ENCODE peak calls at places on chromosomes 5 and 9, in nine cellular contexts. C is transverse colon, J is neural crest cell, M is H9, N is HFF-Myc, B is right atrium auricular region, A is fibroblast of the aortic adventitia, F is chondrocyte, P is BE2C. Y is an unnamed sample.

GRCh38 chr9:118302721-118303120 is 598.5 kb downstream of the TLR4 start:
- DNase-seq in C (no peak), J (no peak), M (no peak), N (no peak), B (no peak), A (no peak), F (no peak), P (no peak), Y (no peak)

GRCh38 chr9:86128235-86128822 is 29.0 kb upstream of the GOLM1 start:
- DNase-seq in C (no peak), J (no peak), M (no peak), N (no peak), B (no peak), A (no peak), F (no peak), P (no peak), Y (no peak)

GRCh38 chr5:67165524-67166459 is 30.8 kb downstream of the CD180 start:
- DNase-seq in C (peak), J (peak), M (peak), N (no peak), B (peak), A (peak), F (no peak), P (peak), Y (no peak)

GRCh38 chr9:92501671-92502393 is 19.5 kb upstream of the ASPN start:
- DNase-seq in C (peak), J (no peak), M (no peak), N (no peak), B (peak), A (peak), F (no peak), P (peak), Y (no peak)

GRCh38 chr9:133990366-133991210 is 1.5 kb downstream of the VAV2 start:
- DNase-seq in C (peak), J (peak), M (no peak), N (no peak), B (peak), A (peak), F (peak), P (peak), Y (no peak)

GRCh38 chr9:137314561-137315560 is 12.8 kb upstream of the NRARP start:
- DNase-seq in C (no peak), J (no peak), M (peak), N (no peak), B (no peak), A (no peak), F (no peak), P (peak), Y (peak)

GRCh38 chr9:69466151-69466550 is 141.1 kb downstream of the ENTREP1 start:
- DNase-seq in C (no peak), J (no peak), M (no peak), N (peak), B (no peak), A (peak), F (no peak), P (no peak), Y (no peak)

GRCh38 chr9:135343733-135344522 is 135.7 kb upstream of the PPP1R26 start:
- DNase-seq in C (peak), J (peak), M (peak), N (no peak), B (no peak), A (peak), F (peak), P (peak), Y (peak)

GRCh38 chr5:143920772-143921171 is 108.8 kb downstream of the HMHB1 start:
- DNase-seq in C (no peak), J (no peak), M (no peak), N (no peak), B (no peak), A (peak), F (no peak), P (no peak), Y (no peak)

GRCh38 chr9:68974431-68974830 is 39.5 kb downstream of the PRKACG start:
- DNase-seq in C (no peak), J (no peak), M (no peak), N (no peak), B (no peak), A (no peak), F (no peak), P (no peak), Y (no peak)

GRCh38 chr5:140246378-140247122 is 56.4 kb downstream of the PFDN1 start:
- DNase-seq in C (no peak), J (no peak), M (no peak), N (peak), B (peak), A (peak), F (no peak), P (peak), Y (no peak)

GRCh38 chr5:131389869-131390265 is 126.0 kb downstream of the CDC42SE2 start:
- DNase-seq in C (no peak), J (no peak), M (no peak), N (no peak), B (no peak), A (no peak), F (no peak), P (no peak), Y (no peak)

GRCh38 chr5:26847041-26847736 is 191.2 kb downstream of the CDH9 start:
- DNase-seq in C (no peak), J (no peak), M (peak), N (no peak), B (no peak), A (no peak), F (no peak), P (peak), Y (no peak)

GRCh38 chr5:178098685-178099084 is 14.6 kb upstream of the N4BP3 start:
- DNase-seq in C (no peak), J (no peak), M (no peak), N (no peak), B (no peak), A (no peak), F (no peak), P (no peak), Y (no peak)

GRCh38 chr9:123031963-123032362 is 1.5 kb upstream of the GPR21 start:
- DNase-seq in C (no peak), J (no peak), M (no peak), N (no peak), B (no peak), A (no peak), F (no peak), P (no peak), Y (no peak)

GRCh38 chr9:16044116-16044881 is 491.5 kb downstream of the CCDC171 start:
- DNase-seq in C (no peak), J (no peak), M (no peak), N (no peak), B (no peak), A (peak), F (no peak), P (no peak), Y (no peak)

GRCh38 chr9:16039988-16040761 is 487.3 kb downstream of the CCDC171 start:
- DNase-seq in C (no peak), J (no peak), M (peak), N (no peak), B (no peak), A (no peak), F (no peak), P (peak), Y (no peak)

GRCh38 chr9:16033921-16034320 is 481.1 kb downstream of the CCDC171 start:
- DNase-seq in C (no peak), J (no peak), M (no peak), N (no peak), B (no peak), A (no peak), F (no peak), P (no peak), Y (no peak)

GRCh38 chr9:16039103-16039987 is 486.5 kb downstream of the CCDC171 start:
- DNase-seq in C (peak), J (no peak), M (peak), N (no peak), B (no peak), A (peak), F (no peak), P (peak), Y (no peak)
- TF ChIP-seq CTCF in C (peak), J (no peak), M (no peak), N (peak), B (peak), A (peak), F (no peak), P (peak), Y (peak)

GRCh38 chr5:114316167-114316566 is 45.7 kb upstream of the KCNN2 start:
- DNase-seq in C (no peak), J (no peak), M (no peak), N (no peak), B (no peak), A (no peak), F (no peak), P (no peak), Y (no peak)
- TF ChIP-seq CTCF in C (no peak), J (no peak), M (peak), N (peak), B (no peak), A (no peak), F (peak), P (no peak), Y (no peak)

GRCh38 chr9:124792257-124792975 is 15.5 kb downstream of the OLFML2A start:
- DNase-seq in C (no peak), J (no peak), M (no peak), N (no peak), B (no peak), A (no peak), F (no peak), P (no peak), Y (no peak)

GRCh38 chr9:124792976-124793594 is 16.2 kb downstream of the OLFML2A start:
- DNase-seq in C (no peak), J (no peak), M (no peak), N (no peak), B (no peak), A (no peak), F (no peak), P (no peak), Y (no peak)

GRCh38 chr9:124797343-124798103 is 20.6 kb downstream of the OLFML2A start:
- DNase-seq in C (no peak), J (no peak), M (no peak), N (no peak), B (no peak), A (peak), F (no peak), P (peak), Y (no peak)

GRCh38 chr9:124795881-124796415 is 19.0 kb downstream of the OLFML2A start:
- DNase-seq in C (no peak), J (no peak), M (no peak), N (no peak), B (no peak), A (no peak), F (no peak), P (no peak), Y (no peak)

GRCh38 chr9:124794902-124795491 is 18.1 kb downstream of the OLFML2A start:
- DNase-seq in C (no peak), J (no peak), M (no peak), N (no peak), B (no peak), A (no peak), F (no peak), P (no peak), Y (no peak)
- TF ChIP-seq CTCF in C (peak), J (no peak), M (peak), N (no peak), B (no peak), A (no peak), F (peak), P (peak), Y (no peak)

GRCh38 chr5:151047814-151048425 is 27.5 kb downstream of the GPX3 start:
- DNase-seq in C (no peak), J (no peak), M (peak), N (no peak), B (no peak), A (no peak), F (no peak), P (peak), Y (no peak)

GRCh38 chr5:151052834-151053233 is 28.0 kb downstream of the TNIP1 start:
- DNase-seq in C (no peak), J (no peak), M (no peak), N (no peak), B (no peak), A (no peak), F (no peak), P (no peak), Y (no peak)

GRCh38 chr5:151051931-151052608 is 28.8 kb downstream of the TNIP1 start:
- DNase-seq in C (no peak), J (no peak), M (no peak), N (no peak), B (no peak), A (no peak), F (no peak), P (no peak), Y (no peak)

GRCh38 chr5:151051066-151051930 is 29.5 kb downstream of the TNIP1 start:
- DNase-seq in C (peak), J (peak), M (peak), N (peak), B (peak), A (peak), F (no peak), P (peak), Y (peak)

DNA sequence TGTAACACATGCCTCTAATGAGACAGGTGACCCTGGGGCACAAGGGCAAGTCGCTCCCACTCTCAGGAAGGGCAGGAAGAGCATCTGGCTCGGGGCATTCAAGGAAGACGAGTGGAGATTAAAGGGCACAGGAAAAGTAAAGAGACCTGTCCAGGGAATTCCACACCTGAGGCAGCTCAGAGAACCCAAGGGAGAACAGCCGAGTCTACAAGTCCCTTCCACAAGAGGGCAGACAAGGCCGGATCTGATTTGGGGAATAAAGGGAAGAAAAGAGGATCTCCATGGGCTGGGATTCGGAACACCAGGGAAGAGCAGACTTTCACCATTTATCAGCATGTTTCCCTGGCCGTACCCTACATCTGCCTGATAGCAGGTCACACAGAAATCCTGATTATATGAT is 28.1 kb downstream of the GPX3 start:
- DNase-seq in C (no peak), J (no peak), M (peak), N (no peak), B (no peak), A (no peak), F (no peak), P (no peak), Y (no peak)
- TF ChIP-seq CTCF in C (peak), J (peak), M (peak), N (peak), B (no peak), A (peak), F (peak), P (peak), Y (peak)

DNA sequence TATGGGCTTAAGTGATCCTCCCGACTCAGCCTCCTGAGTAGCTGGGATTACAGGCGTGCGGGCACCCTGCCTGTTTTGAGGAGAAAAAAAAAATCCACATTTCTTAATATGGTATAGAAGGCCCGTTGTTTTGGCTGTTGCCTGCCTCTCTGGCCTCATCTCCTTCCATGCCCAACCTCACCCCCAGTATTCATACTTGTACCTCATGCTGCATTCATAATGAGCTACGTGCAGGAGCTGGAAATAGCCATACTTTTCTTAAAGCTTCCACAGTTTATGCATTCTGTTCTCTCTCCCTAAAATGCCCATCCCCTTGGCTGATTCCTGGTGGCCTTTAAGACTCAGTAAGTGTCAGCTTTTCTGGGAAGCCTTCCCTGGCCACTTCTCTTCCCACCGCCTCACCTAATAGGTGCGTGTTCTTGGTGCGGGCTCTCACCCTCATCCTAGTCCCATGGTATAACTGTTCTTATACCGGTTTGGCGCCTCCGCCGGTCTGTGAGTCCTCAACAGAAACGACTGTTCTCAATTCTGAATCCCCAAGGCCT is 2.1 kb upstream of the TPM2 start:
- DNase-seq in C (no peak), J (no peak), M (peak), N (no peak), B (no peak), A (no peak), F (no peak), P (no peak), Y (no peak)
- TF ChIP-seq CTCF in C (no peak), J (no peak), M (peak), N (no peak), B (no peak), A (no peak), F (peak), P (no peak), Y (no peak)

GRCh38 chr5:80407735-80408474 is at the start of gene ZFYVE16:
- DNase-seq in C (peak), J (peak), M (peak), N (peak), B (peak), A (peak), F (peak), P (peak), Y (peak)
- TF ChIP-seq CTCF in C (no peak), J (peak), M (peak), N (no peak), B (peak), A (no peak), F (peak), P (peak), Y (no peak)

DNA sequence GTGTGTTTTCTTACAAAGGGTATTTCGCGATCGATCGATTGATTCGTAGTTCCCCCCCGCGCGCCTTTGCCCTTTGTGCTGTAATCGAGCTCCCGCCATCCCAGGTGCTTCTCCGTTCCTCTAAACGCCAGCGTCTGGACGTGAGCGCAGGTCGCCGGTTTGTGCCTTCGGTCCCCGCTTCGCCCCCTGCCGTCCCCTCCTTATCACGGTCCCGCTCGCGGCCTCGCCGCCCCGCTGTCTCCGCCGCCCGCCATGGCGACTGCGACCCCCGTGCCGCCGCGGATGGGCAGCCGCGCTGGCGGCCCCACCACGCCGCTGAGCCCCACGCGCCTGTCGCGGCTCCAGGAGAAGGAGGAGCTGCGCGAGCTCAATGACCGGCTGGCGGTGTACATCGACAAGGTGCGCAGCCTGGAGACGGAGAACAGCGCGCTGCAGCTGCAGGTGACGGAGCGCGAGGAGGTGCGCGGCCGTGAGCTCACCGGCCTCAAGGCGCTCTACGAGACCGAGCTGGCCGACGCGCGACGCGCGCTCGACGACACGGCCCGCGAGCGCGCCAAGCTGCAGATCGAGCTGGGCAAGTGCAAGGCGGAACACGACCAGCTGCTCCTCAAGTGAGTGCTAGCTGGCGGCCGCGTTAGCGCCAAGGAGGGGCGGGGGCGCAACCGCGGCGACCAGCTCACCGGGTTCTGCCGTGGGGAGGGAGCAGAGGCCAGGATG is 479 bp downstream of the LMNB1 start:
- DNase-seq in C (peak), J (no peak), M (peak), N (no peak), B (no peak), A (peak), F (no peak), P (peak), Y (no peak)
- TF ChIP-seq CTCF in C (no peak), J (peak), M (peak), N (no peak), B (peak), A (peak), F (peak), P (peak), Y (no peak)

GRCh38 chr5:36209664-36210063 is 32.1 kb downstream of the NADK2 start:
- DNase-seq in C (no peak), J (no peak), M (no peak), N (no peak), B (no peak), A (peak), F (no peak), P (no peak), Y (no peak)

GRCh38 chr5:36217591-36217990 is 24.1 kb downstream of the NADK2 start:
- DNase-seq in C (no peak), J (no peak), M (no peak), N (no peak), B (no peak), A (no peak), F (no peak), P (no peak), Y (no peak)

GRCh38 chr5:36215910-36216309 is 25.8 kb downstream of the NADK2 start:
- DNase-seq in C (no peak), J (no peak), M (no peak), N (no peak), B (no peak), A (no peak), F (no peak), P (no peak), Y (no peak)

GRCh38 chr5:36217992-36218391 is 23.7 kb downstream of the NADK2 start:
- DNase-seq in C (no peak), J (no peak), M (no peak), N (no peak), B (no peak), A (no peak), F (no peak), P (no peak), Y (no peak)

GRCh38 chr5:36214434-36214833 is 27.3 kb downstream of the NADK2 start:
- DNase-seq in C (no peak), J (no peak), M (no peak), N (no peak), B (no peak), A (no peak), F (no peak), P (no peak), Y (no peak)
- TF ChIP-seq CTCF in C (no peak), J (no peak), M (peak), N (no peak), B (no peak), A (no peak), F (peak), P (no peak), Y (no peak)

Y was measured in D721Med.